ENCODE peak calls at places on chromosomes 4 and X, in seven cellular contexts. O is HCT116, X is GM12878, Z is K562, N is HepG2, G is H1, B is SK-N-SH. Y is an unnamed sample.

GRCh38 chrX:109856974-109857373 is 123.9 kb upstream of the ACSL4 start:
- DNase-seq in O (no peak), X (no peak), Z (peak), N (peak), G (no peak), B (peak), Y (no peak)

GRCh38 chr4:40736910-40737309 is 12.8 kb upstream of the NSUN7 start:
- DNase-seq in O (peak), X (no peak), Z (peak), N (peak), G (no peak), B (peak), Y (peak)

GRCh38 chr4:102247041-102247440 is 98.2 kb downstream of the SLC39A8 start:
- DNase-seq in O (no peak), X (no peak), Z (no peak), N (no peak), G (no peak), B (no peak), Y (no peak)

GRCh38 chrX:40152173-40152705 is 54.5 kb upstream of the BCOR start:
- DNase-seq in O (no peak), X (no peak), Z (no peak), N (no peak), G (no peak), B (peak), Y (peak)

GRCh38 chrX:151789179-151789800 is 54.7 kb downstream of the CNGA2 start:
- DNase-seq in O (no peak), X (no peak), Z (no peak), N (no peak), G (no peak), B (no peak), Y (no peak)

GRCh38 chrX:28015993-28016392 is 34.7 kb upstream of the DCAF8L1 start:
- DNase-seq in O (no peak), X (no peak), Z (no peak), N (no peak), G (no peak), B (no peak), Y (no peak)

GRCh38 chrX:40845331-40845911 is 110.1 kb upstream of the MED14 start:
- DNase-seq in O (no peak), X (no peak), Z (no peak), N (peak), G (peak), B (no peak), Y (no peak)

GRCh38 chr4:109850601-109851000 is 2.7 kb downstream of the LRIT3 start:
- DNase-seq in O (no peak), X (no peak), Z (no peak), N (no peak), G (no peak), B (no peak), Y (no peak)

GRCh38 chr4:71583971-71584370 is 199.9 kb downstream of the GC start:
- DNase-seq in O (no peak), X (no peak), Z (no peak), N (no peak), G (no peak), B (no peak), Y (no peak)

GRCh38 chr4:142706381-142706780 is 139.7 kb downstream of the INPP4B start:
- DNase-seq in O (no peak), X (no peak), Z (no peak), N (no peak), G (no peak), B (no peak), Y (no peak)

GRCh38 chr4:143355540-143356217 is 19.0 kb downstream of the GAB1 start:
- DNase-seq in O (no peak), X (no peak), Z (no peak), N (no peak), G (no peak), B (no peak), Y (peak)

GRCh38 chr4:67779631-67780030 is 25.4 kb upstream of the GNRHR start:
- DNase-seq in O (no peak), X (no peak), Z (no peak), N (no peak), G (no peak), B (no peak), Y (no peak)

GRCh38 chr4:38989487-38989886 is 42.7 kb downstream of the TMEM156 start:
- DNase-seq in O (no peak), X (no peak), Z (no peak), N (no peak), G (no peak), B (no peak), Y (no peak)

GRCh38 chrX:110514498-110514897 is 155.8 kb downstream of the RTL9 start:
- DNase-seq in O (no peak), X (no peak), Z (no peak), N (no peak), G (no peak), B (no peak), Y (no peak)

DNA sequence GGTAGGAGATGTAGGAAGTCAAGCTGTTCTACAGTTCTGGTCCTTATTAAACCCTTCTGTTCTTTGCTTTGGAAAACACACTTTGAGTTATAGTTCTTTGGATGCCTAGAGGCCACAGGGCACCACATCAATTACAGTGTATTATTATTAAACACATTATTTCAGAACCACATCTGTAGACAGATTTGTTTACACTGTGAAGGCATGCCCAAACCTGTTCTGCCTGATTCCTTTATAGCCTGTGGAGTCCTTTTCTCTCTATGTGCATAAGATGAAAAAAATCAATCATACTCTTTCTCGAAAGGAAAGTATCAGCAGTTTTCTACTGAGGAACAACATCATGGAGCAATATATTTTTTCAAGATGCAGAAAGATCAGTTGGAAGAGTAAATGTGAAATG is 371.3 kb upstream of the INTU start:
- DNase-seq in O (no peak), X (no peak), Z (no peak), N (no peak), G (no peak), B (no peak), Y (no peak)
- TF ChIP-seq JUND in O (peak), X (no peak), Z (no peak), N (no peak), G (no peak), B (no peak), Y (no peak)

DNA sequence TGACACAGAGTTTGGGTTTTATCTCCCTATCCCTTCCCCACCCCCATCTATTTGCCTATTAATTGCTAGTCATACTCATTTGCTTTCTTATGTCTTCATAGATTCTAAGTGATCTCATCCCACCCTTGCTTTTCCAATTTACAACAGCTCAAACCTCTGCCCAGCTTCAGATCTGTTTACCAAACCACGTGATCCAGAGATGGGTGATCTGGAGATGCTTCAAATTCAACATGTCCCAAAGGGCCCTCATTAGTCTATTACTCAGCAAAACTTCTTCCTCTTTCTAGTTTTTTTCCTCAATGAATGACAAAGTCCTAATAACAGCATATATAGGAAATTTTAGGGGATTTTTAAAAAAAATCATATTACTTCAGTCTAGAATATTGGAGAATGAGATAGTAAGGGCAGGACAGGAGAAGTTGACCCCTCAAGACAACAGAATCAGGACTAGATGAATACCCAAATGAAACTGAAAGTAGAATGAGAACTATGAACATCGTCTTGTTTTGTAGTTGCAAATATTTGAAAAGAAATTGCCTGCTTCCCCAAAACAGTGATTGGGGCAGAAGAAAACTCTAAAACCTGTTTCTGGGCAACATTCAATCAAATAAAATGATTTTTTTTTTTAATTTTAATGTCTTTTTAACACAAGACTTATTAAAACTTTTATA is 127.1 kb downstream of the CFAP299 start:
- DNase-seq in O (no peak), X (peak), Z (no peak), N (no peak), G (no peak), B (no peak), Y (no peak)
- TF ChIP-seq JUND in O (no peak), X (no peak), Z (no peak), N (no peak), G (no peak), B (no peak), Y (no peak)

GRCh38 chr4:122815248-122815647 is 11.4 kb upstream of the FGF2 start:
- DNase-seq in O (no peak), X (no peak), Z (no peak), N (no peak), G (no peak), B (no peak), Y (no peak)

GRCh38 chr4:122806981-122807679 is 19.5 kb upstream of the FGF2 start:
- DNase-seq in O (no peak), X (no peak), Z (no peak), N (no peak), G (no peak), B (no peak), Y (no peak)

GRCh38 chr4:122814426-122814825 is 12.2 kb upstream of the FGF2 start:
- DNase-seq in O (no peak), X (peak), Z (no peak), N (no peak), G (no peak), B (no peak), Y (no peak)

DNA sequence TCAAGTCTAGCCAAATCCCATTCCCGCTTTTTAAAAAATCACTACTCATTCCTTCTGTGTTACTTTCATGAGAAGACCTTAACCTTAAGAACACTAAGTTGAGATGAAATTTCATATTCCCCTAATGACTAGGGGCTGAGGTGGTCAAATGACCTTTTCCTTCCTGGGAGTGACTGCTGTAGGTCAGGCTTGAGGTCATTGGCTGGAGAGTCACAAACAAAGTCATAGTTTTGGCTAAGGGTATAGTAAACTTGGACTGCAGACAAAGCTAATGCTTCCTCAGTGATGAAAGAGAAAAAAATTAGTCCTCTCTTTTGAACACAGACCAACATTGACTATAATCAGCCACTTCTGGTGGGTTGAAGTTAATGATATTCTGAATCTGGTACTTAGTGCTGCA is 16.0 kb upstream of the FGF2 start:
- DNase-seq in O (no peak), X (no peak), Z (no peak), N (no peak), G (no peak), B (no peak), Y (no peak)
- TF ChIP-seq JUND in O (no peak), X (no peak), Z (no peak), N (no peak), G (no peak), B (no peak), Y (no peak)

GRCh38 chrX:46575991-46576392 is 2.4 kb downstream of the CHST7 start:
- DNase-seq in O (no peak), X (no peak), Z (no peak), N (peak), G (no peak), B (no peak), Y (peak)

GRCh38 chrX:46576458-46576857 is 2.9 kb downstream of the CHST7 start:
- DNase-seq in O (no peak), X (no peak), Z (no peak), N (no peak), G (no peak), B (no peak), Y (no peak)

GRCh38 chrX:46575586-46575985 is 2.0 kb downstream of the CHST7 start:
- DNase-seq in O (no peak), X (no peak), Z (no peak), N (no peak), G (no peak), B (no peak), Y (no peak)

GRCh38 chrX:46579250-46579649 is 5.7 kb downstream of the CHST7 start:
- DNase-seq in O (no peak), X (no peak), Z (no peak), N (peak), G (no peak), B (no peak), Y (no peak)

GRCh38 chrX:46577116-46578005 is 3.8 kb downstream of the CHST7 start:
- DNase-seq in O (no peak), X (no peak), Z (no peak), N (no peak), G (no peak), B (no peak), Y (no peak)
- TF ChIP-seq JUND in O (no peak), X (no peak), Z (no peak), N (no peak), G (no peak), B (no peak), Y (no peak)

DNA sequence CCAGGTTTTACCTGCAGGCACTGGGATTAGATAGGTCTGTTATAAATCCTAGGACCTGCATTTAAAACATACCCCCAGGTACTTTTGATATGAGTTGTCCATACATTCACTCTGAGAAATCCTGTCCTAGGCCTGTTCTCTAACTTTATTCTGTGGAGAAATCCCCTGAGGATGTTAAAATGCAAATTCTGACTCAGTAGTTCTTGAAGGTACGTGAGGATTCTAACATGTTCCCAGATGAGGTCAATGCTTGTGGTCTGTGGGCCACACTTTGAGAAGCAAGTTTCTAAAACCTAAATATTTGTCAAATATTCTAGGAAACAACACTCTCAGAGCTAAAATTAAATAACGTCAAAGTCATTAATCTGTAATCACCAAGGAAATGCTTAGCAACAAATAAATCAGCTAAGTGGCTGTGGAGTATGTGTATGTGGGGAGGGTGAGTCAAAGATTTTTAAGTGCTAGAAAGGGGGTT is 101.3 kb upstream of the MAGEB16 start:
- DNase-seq in O (no peak), X (peak), Z (no peak), N (no peak), G (no peak), B (no peak), Y (no peak)
- TF ChIP-seq JUND in O (no peak), X (no peak), Z (no peak), N (no peak), G (no peak), B (no peak), Y (no peak)

Y was measured in T47D.